ENCODE peak calls at places on chromosomes 12 and 14, in eight cellular contexts. Y is PC-9, J is lower lobe of right lung, K is lung, L is MM.1S, R is uterus, A is fibroblast of lung, V is mucosa of descending colon. P is an unnamed sample. For H3K4me1, the result is how much of the 10 kb centered on the place peaks cover.

GRCh38 chr14:60485600-60486251 is at the start of gene C14orf39:
- DNase-seq in L (no peak), A (peak), R (no peak), Y (no peak), K (no peak), V (no peak), J (no peak), P (no peak)

GRCh38 chr14:102325791-102326345 is 6.3 kb downstream of the ZNF839 start:
- DNase-seq in Y (peak), A (no peak), K (no peak), V (no peak), R (no peak), J (no peak), L (no peak), P (peak)

GRCh38 chr12:102486153-102486552 is 5.8 kb upstream of the IGF1 start:
- DNase-seq in V (no peak), L (no peak), A (no peak), Y (no peak), R (no peak), J (no peak), K (no peak), P (no peak)

GRCh38 chr14:32422440-32422839 is 93.3 kb downstream of the AKAP6 start:
- DNase-seq in R (no peak), Y (no peak), L (no peak), K (no peak), V (no peak), A (no peak), J (no peak), P (no peak)

GRCh38 chr12:120353556-120354317 is 15.2 kb downstream of the MSI1 start:
- DNase-seq in L (no peak), K (no peak), R (no peak), Y (no peak), A (no peak), J (no peak), V (no peak), P (no peak)

GRCh38 chr12:14418526-14418925 is 53.0 kb downstream of the ATF7IP start:
- DNase-seq in Y (no peak), J (no peak), L (no peak), K (no peak), R (no peak), A (peak), V (peak), P (no peak)

GRCh38 chr14:55074662-55075061 is 23.2 kb downstream of the MAPK1IP1L start:
- DNase-seq in J (no peak), R (no peak), V (no peak), K (no peak), L (peak), Y (no peak), A (peak), P (no peak)

GRCh38 chr14:65502676-65503124 is 90.2 kb downstream of the FUT8 start:
- DNase-seq in V (no peak), J (no peak), A (peak), K (no peak), Y (peak), L (no peak), R (no peak), P (no peak)

GRCh38 chr12:8154526-8154925 is 2.3 kb upstream of the ZNF705A start:
- DNase-seq in A (peak), K (no peak), R (no peak), J (no peak), Y (no peak), V (no peak), L (peak), P (no peak)

GRCh38 chr14:101584049-101584859 is 23.0 kb downstream of the DIO3 start:
- DNase-seq in A (no peak), R (peak), Y (no peak), J (no peak), K (no peak), L (no peak), V (no peak), P (peak)

GRCh38 chr14:73170686-73171085 is 34.4 kb downstream of the PSEN1 start:
- DNase-seq in V (no peak), R (no peak), Y (no peak), J (no peak), A (no peak), L (no peak), K (no peak), P (no peak)

GRCh38 chr14:49861923-49862673 is 9.5 kb upstream of the NEMF start:
- DNase-seq in Y (peak), L (peak), V (peak), R (peak), K (peak), J (peak), A (peak), P (peak)

GRCh38 chr14:100856056-100856950 is 30.4 kb downstream of the MEG3 start:
- DNase-seq in Y (no peak), L (no peak), K (no peak), A (no peak), R (no peak), V (no peak), J (peak), P (peak)

GRCh38 chr14:79419571-79420327 is 791.6 kb downstream of the DIO2 start:
- DNase-seq in L (no peak), V (no peak), Y (no peak), K (no peak), R (no peak), J (no peak), A (no peak), P (no peak)

GRCh38 chr12:111692575-111693210 is 6.8 kb downstream of the ACAD10 start:
- DNase-seq in A (no peak), V (no peak), J (no peak), K (no peak), L (no peak), Y (no peak), R (no peak), P (no peak)

GRCh38 chr12:102454808-102455760 is 25.3 kb downstream of the IGF1 start:
- DNase-seq in A (peak), Y (no peak), V (peak), R (peak), K (peak), L (no peak), J (peak), P (no peak)

GRCh38 chr14:88746042-88746441 is 46.7 kb downstream of the EML5 start:
- DNase-seq in Y (no peak), A (peak), J (no peak), K (no peak), L (no peak), V (no peak), R (no peak), P (no peak)

GRCh38 chr12:113161415-113162016 is 12.0 kb downstream of the CFAP73 start:
- DNase-seq in Y (peak), V (no peak), R (no peak), A (no peak), K (no peak), L (no peak), J (no peak), P (no peak)

GRCh38 chr12:62537544-62537943 is 70.9 kb downstream of the MON2 start:
- DNase-seq in Y (no peak), V (peak), L (no peak), A (peak), J (no peak), K (no peak), R (no peak), P (no peak)

GRCh38 chr14:90556666-90557450 is 160.0 kb downstream of the CALM1 start:
- DNase-seq in R (no peak), K (no peak), V (no peak), A (no peak), Y (no peak), L (no peak), J (peak), P (peak)

GRCh38 chr12:93089805-93090569 is 160.9 kb upstream of the EEA1 start:
- DNase-seq in K (no peak), J (no peak), R (no peak), L (no peak), V (peak), Y (peak), A (peak), P (no peak)

GRCh38 chr12:119870462-119870861 is 6.7 kb downstream of the CIT start:
- DNase-seq in J (no peak), V (no peak), R (no peak), Y (no peak), K (no peak), L (no peak), A (peak), P (no peak)

GRCh38 chr14:32560213-32560857 is 231.2 kb downstream of the AKAP6 start:
- DNase-seq in V (peak), Y (peak), A (peak), J (no peak), L (peak), R (peak), K (peak), P (no peak)

GRCh38 chr12:42174978-42175377 is 30.3 kb upstream of the GXYLT1 start:
- DNase-seq in V (no peak), R (no peak), Y (no peak), J (no peak), K (no peak), A (no peak), L (no peak), P (no peak)

GRCh38 chr12:65171073-65171472 is 1.7 kb downstream of the LEMD3 start:
- DNase-seq in R (no peak), Y (no peak), A (peak), V (no peak), L (no peak), J (no peak), K (no peak), P (no peak)

GRCh38 chr14:69928111-69928523 is 48.9 kb downstream of the SMOC1 start:
- DNase-seq in K (no peak), Y (no peak), R (no peak), J (no peak), A (peak), L (no peak), V (no peak), P (no peak)

GRCh38 chr14:26216797-26217196 is 381.0 kb downstream of the NOVA1 start:
- DNase-seq in A (no peak), K (no peak), Y (no peak), V (no peak), J (no peak), R (no peak), L (no peak), P (no peak)

GRCh38 chr14:52313493-52313881 is 625 bp upstream of the PTGER2 start:
- DNase-seq in R (no peak), A (peak), V (peak), Y (no peak), L (no peak), K (no peak), J (no peak), P (no peak)
- H3K4me1 ChIP-seq in R (under half), A (under half), V (under half), Y (under half), L (under half), K (under half), J (under half), P (half or more)

GRCh38 chr12:24852420-24852819 is 96.5 kb downstream of the BCAT1 start:
- DNase-seq in A (peak), R (no peak), J (no peak), K (no peak), L (peak), Y (no peak), V (no peak), P (no peak)
- TF ChIP-seq CTCF in A (peak), R (no peak), J (peak), K (no peak), L (peak), Y (peak), V (no peak), P (peak)

GRCh38 chr14:103522028-103522581 is 525 bp downstream of the CKB start:
- DNase-seq in J (peak), V (no peak), A (peak), Y (no peak), K (no peak), R (peak), L (no peak), P (peak)

GRCh38 chr14:103520269-103520656 is 2.4 kb downstream of the CKB start:
- DNase-seq in J (no peak), R (no peak), V (no peak), L (no peak), Y (no peak), K (no peak), A (no peak), P (peak)

GRCh38 chr14:103520657-103521437 is 1.8 kb downstream of the CKB start:
- DNase-seq in A (peak), K (peak), V (peak), J (peak), L (peak), Y (peak), R (peak), P (peak)

GRCh38 chr14:103522649-103523582 is at the start of gene CKB:
- DNase-seq in L (no peak), A (peak), R (peak), Y (no peak), K (no peak), J (peak), V (peak), P (peak)

GRCh38 chr14:103521438-103521961 is 1.1 kb downstream of the CKB start:
- DNase-seq in J (peak), V (no peak), L (no peak), Y (no peak), R (no peak), K (no peak), A (no peak), P (peak)
- H3K4me1 ChIP-seq in J (half or more), V (under half), L (under half), Y (under half), R (under half), K (under half), A (under half), P (under half)

DNA sequence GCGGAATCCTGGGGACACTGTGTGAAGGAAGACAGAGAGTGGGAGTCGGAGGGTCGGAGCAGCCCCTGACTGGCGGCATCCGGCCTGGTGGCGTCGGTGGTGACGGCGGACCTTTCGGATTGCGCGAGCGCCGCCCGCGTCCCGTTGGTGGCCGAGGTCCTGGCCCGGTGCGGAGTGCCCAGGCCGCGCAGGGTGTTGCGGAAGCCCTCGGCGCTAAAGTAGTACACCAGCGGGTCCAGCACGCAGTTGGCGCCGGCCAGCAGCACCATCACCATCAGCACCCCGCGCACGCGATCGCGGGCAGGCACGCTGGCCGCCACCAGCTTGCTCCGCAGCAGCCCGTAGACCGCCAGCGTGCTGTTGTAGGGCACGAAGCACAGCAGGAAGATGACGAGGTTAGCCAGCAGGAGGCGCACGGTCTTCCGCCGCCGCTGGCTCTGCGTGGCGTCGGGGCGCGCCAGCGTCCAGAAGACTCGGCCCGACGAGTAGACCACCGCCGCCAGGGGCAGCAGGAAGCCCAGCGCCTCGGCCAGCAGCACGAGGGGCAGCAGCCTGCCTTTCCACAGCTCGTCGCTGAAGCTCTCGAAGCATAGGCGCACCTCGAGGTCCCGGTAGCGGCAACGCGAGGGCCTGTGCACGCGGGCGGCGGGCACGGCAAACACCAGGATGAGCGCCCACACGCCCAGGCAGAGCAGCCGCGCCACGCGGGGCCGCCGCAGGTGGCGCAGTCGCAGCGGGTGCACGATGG is 13.1 kb upstream of the CHD4 start:
- DNase-seq in K (no peak), L (no peak), A (no peak), Y (no peak), J (peak), V (no peak), R (peak), P (peak)
- TF ChIP-seq CTCF in K (no peak), L (no peak), A (peak), Y (no peak), J (peak), V (no peak), R (peak), P (peak)

DNA sequence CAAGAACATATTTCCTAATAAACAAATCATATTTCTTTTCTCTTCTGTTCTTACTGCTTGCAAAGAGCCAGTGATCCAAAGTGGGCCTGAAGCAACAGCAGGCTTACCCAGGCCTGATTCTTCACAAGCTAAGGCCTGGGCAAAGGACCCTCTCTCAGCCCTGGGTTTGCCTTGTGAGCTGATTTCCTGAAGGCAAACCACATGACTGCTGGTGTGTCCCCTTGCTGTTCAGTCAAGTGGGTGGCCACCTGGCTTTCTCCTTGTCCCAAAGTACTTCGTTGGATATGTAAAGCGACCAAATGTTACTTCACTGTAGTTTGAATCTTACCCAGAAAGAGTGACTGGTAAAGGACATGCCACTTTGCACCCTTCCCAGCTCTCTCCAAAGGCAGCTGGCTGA is 392.9 kb downstream of the ZFP36L1 start:
- DNase-seq in Y (no peak), A (no peak), K (no peak), J (no peak), L (no peak), V (no peak), R (no peak), P (no peak)
- H3K4me1 ChIP-seq in Y (under half), A (under half), K (under half), J (half or more), L (under half), V (under half), R (under half), P (half or more)